ENCODE peak calls at places on chromosomes 5 and 9, in four cellular contexts. P is AG08396; Z is A549; I is stimulated activated CD4-positive, alpha-beta T cell treated with anti-CD3 and anti-CD28 coated beads, Interleukin-2, amount 100 ng/mL, for 48 hours. S is an unnamed sample.

GRCh38 chr9:78599939-78600338 is 303.0 kb downstream of the PSAT1 start:
- DNase-seq in Z (no peak), I (no peak), P (no peak), S (no peak)

GRCh38 chr9:114988962-114989599 is 58.7 kb upstream of the TNFSF8 start:
- DNase-seq in Z (no peak), I (no peak), P (no peak), S (no peak)

GRCh38 chr5:102296229-102296817 is at the start of gene SLCO4C1:
- DNase-seq in Z (peak; percentile 78), P (peak; percentile 8), I (peak; percentile 56), S (no peak)

GRCh38 chr5:35660451-35660850 is 42.8 kb downstream of the SPEF2 start:
- DNase-seq in Z (no peak), I (no peak), P (no peak), S (no peak)

GRCh38 chr5:42718591-42718990 is 38.0 kb upstream of the CCDC152 start:
- DNase-seq in I (no peak), Z (no peak), P (no peak), S (no peak)

GRCh38 chr9:1332161-1332560 is 282.0 kb downstream of the DMRT2 start:
- DNase-seq in I (no peak), Z (no peak), P (no peak), S (no peak)

GRCh38 chr5:94754824-94755223 is 136.4 kb downstream of the SLF1 start:
- DNase-seq in Z (no peak), P (no peak), I (no peak), S (no peak)

GRCh38 chr5:40165789-40166728 is 513.7 kb upstream of the PTGER4 start:
- DNase-seq in I (no peak), Z (peak; percentile 15), P (no peak), S (no peak)

GRCh38 chr9:91905958-91906585 is 44.0 kb downstream of the ROR2 start:
- DNase-seq in I (peak; percentile 4), P (no peak), Z (no peak), S (no peak)

GRCh38 chr5:111550282-111551020 is 38.1 kb upstream of the STARD4 start:
- DNase-seq in Z (peak; percentile 77), I (peak; percentile 77), P (peak; percentile 82), S (peak; percentile 77)

GRCh38 chr9:98191615-98192502 is 578 bp downstream of the CORO2A start:
- DNase-seq in P (no peak), Z (no peak), I (peak; percentile 6), S (no peak)

S was measured in NCI-H1048.